ENCODE peak calls at places on chromosome 13, in eight cellular contexts. S is heart left ventricle, R is aorta, U is esophagus squamous epithelium, I is uterus, H is spleen, Y is heart right ventricle, L is MM.1S. V is an unnamed sample.

GRCh38 chr13:77492982-77493381 is 42.5 kb upstream of the SCEL start:
- DNase-seq in S (no peak), R (no peak), U (no peak), I (no peak), H (no peak), Y (no peak), L (peak), V (no peak)

GRCh38 chr13:94192576-94192975 is 286.9 kb downstream of the DCT start:
- DNase-seq in S (no peak), R (no peak), U (no peak), I (no peak), H (no peak), Y (no peak), L (peak), V (no peak)

GRCh38 chr13:32045963-32046785 is 14.6 kb downstream of the FRY start:
- DNase-seq in S (no peak), R (no peak), U (no peak), I (peak), H (no peak), Y (no peak), L (no peak), V (no peak)

GRCh38 chr13:39451860-39452301 is 151.1 kb downstream of the LHFPL6 start:
- DNase-seq in S (peak), R (no peak), U (no peak), I (peak), H (no peak), Y (peak), L (no peak), V (no peak)

GRCh38 chr13:110784748-110785147 is 71.2 kb downstream of the ING1 start:
- DNase-seq in S (no peak), R (no peak), U (no peak), I (no peak), H (no peak), Y (no peak), L (no peak), V (no peak)

GRCh38 chr13:101149735-101150380 is 266.4 kb downstream of the NALCN start:
- DNase-seq in S (no peak), R (no peak), U (no peak), I (no peak), H (no peak), Y (no peak), L (no peak), V (no peak)

GRCh38 chr13:99199541-99200432 is 867 bp upstream of the UBAC2 start:
- DNase-seq in S (no peak), R (no peak), U (no peak), I (no peak), H (no peak), Y (no peak), L (no peak), V (no peak)

GRCh38 chr13:61531383-61532065 is 115.9 kb upstream of the PCDH20 start:
- DNase-seq in S (no peak), R (no peak), U (no peak), I (no peak), H (no peak), Y (no peak), L (no peak), V (no peak)

GRCh38 chr13:62512194-62513141 is 1096.8 kb upstream of the PCDH20 start:
- DNase-seq in S (no peak), R (peak), U (no peak), I (no peak), H (no peak), Y (no peak), L (peak), V (peak)

GRCh38 chr13:88623150-88623549 is 952.0 kb downstream of the SLITRK5 start:
- DNase-seq in S (no peak), R (no peak), U (no peak), I (no peak), H (no peak), Y (no peak), L (no peak), V (no peak)

GRCh38 chr13:34076319-34076718 is 258.4 kb downstream of the RFC3 start:
- DNase-seq in S (no peak), R (no peak), U (no peak), I (no peak), H (no peak), Y (no peak), L (no peak), V (no peak)

GRCh38 chr13:44765076-44765475 is 188.9 kb upstream of the TSC22D1 start:
- DNase-seq in S (no peak), R (no peak), U (no peak), I (no peak), H (no peak), Y (no peak), L (no peak), V (no peak)

GRCh38 chr13:111281751-111282311 is 38.6 kb upstream of the TEX29 start:
- DNase-seq in S (no peak), R (no peak), U (no peak), I (no peak), H (no peak), Y (no peak), L (no peak), V (no peak)

GRCh38 chr13:78265098-78265497 is 338.3 kb downstream of the POU4F1 start:
- DNase-seq in S (no peak), R (no peak), U (no peak), I (no peak), H (no peak), Y (no peak), L (no peak), V (no peak)

GRCh38 chr13:49308977-49309408 is 61.3 kb downstream of the CDADC1 start:
- DNase-seq in S (peak), R (no peak), U (no peak), I (peak), H (no peak), Y (no peak), L (no peak), V (no peak)

GRCh38 chr13:98960331-98961203 is 17.3 kb downstream of the DOCK9 start:
- DNase-seq in S (no peak), R (no peak), U (no peak), I (no peak), H (peak), Y (no peak), L (no peak), V (no peak)

GRCh38 chr13:60267498-60268202 is 103.9 kb upstream of the DIAPH3 start:
- DNase-seq in S (no peak), R (no peak), U (no peak), I (no peak), H (no peak), Y (no peak), L (no peak), V (no peak)

GRCh38 chr13:59687028-59687427 is 476.7 kb downstream of the DIAPH3 start:
- DNase-seq in S (no peak), R (no peak), U (no peak), I (no peak), H (no peak), Y (no peak), L (no peak), V (no peak)

GRCh38 chr13:22018297-22019210 is 347.7 kb downstream of the FGF9 start:
- DNase-seq in S (no peak), R (no peak), U (no peak), I (no peak), H (no peak), Y (no peak), L (no peak), V (no peak)

GRCh38 chr13:50130686-50131051 is 115.4 kb downstream of the KCNRG start:
- DNase-seq in S (peak), R (peak), U (no peak), I (no peak), H (peak), Y (no peak), L (peak), V (no peak)

GRCh38 chr13:26953273-26953672 is 192.7 kb upstream of the GPR12 start:
- DNase-seq in S (no peak), R (no peak), U (no peak), I (no peak), H (no peak), Y (no peak), L (no peak), V (no peak)

GRCh38 chr13:109273326-109273751 is 513.0 kb downstream of the IRS2 start:
- DNase-seq in S (no peak), R (no peak), U (no peak), I (no peak), H (no peak), Y (no peak), L (no peak), V (no peak)

GRCh38 chr13:105960326-105960725 is 575.1 kb downstream of the EFNB2 start:
- DNase-seq in S (no peak), R (no peak), U (no peak), I (no peak), H (no peak), Y (no peak), L (no peak), V (no peak)

GRCh38 chr13:72536668-72537399 is 190.6 kb downstream of the MZT1 start:
- DNase-seq in S (no peak), R (no peak), U (no peak), I (no peak), H (no peak), Y (no peak), L (no peak), V (no peak)

GRCh38 chr13:102405499-102406079 is 3.7 kb upstream of the FGF14 start:
- DNase-seq in S (no peak), R (no peak), U (no peak), I (no peak), H (no peak), Y (no peak), L (peak), V (no peak)

GRCh38 chr13:109673477-109673876 is 112.9 kb downstream of the IRS2 start:
- DNase-seq in S (no peak), R (no peak), U (no peak), I (no peak), H (no peak), Y (no peak), L (no peak), V (no peak)

GRCh38 chr13:112814905-112815585 is 125.2 kb downstream of the ATP11A start:
- DNase-seq in S (peak), R (no peak), U (no peak), I (no peak), H (no peak), Y (peak), L (no peak), V (peak)

GRCh38 chr13:41713405-41713804 is 247.5 kb downstream of the VWA8 start:
- DNase-seq in S (no peak), R (no peak), U (no peak), I (no peak), H (no peak), Y (no peak), L (no peak), V (no peak)
- H3K27ac ChIP-seq in S (no peak), R (no peak), U (no peak), I (no peak), H (no peak), Y (no peak), L (no peak), V (no peak)

DNA sequence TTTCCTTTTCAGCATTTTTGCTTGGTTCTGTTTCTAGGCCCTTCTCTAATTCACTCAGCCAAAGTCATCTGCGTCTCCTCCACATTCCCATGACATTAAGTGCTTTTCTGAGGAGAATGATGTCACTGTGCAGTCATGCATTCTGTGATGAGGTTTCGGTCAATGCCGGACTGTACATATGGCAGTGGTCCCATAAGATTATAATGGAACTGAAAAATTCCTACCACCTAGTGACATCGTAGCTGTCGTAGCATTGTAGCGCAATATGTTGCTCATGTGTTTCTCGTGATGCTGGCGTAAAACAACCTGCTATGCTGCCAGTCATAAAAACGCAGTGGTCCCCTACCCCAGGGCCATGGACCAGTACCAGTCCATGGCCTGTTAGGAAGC is 63.4 kb upstream of the TNFRSF19 start:
- DNase-seq in S (peak), R (no peak), U (no peak), I (peak), H (no peak), Y (no peak), L (no peak), V (no peak)
- H3K27ac ChIP-seq in S (peak), R (no peak), U (peak), I (peak), H (no peak), Y (peak), L (no peak), V (no peak)

GRCh38 chr13:46571941-46572340 is 19.0 kb downstream of the LRCH1 start:
- DNase-seq in S (no peak), R (no peak), U (no peak), I (no peak), H (no peak), Y (no peak), L (no peak), V (no peak)
- H3K27ac ChIP-seq in S (no peak), R (peak), U (peak), I (no peak), H (peak), Y (no peak), L (no peak), V (no peak)

GRCh38 chr13:57569981-57570380 is 61.6 kb upstream of the PCDH17 start:
- DNase-seq in S (no peak), R (no peak), U (no peak), I (no peak), H (no peak), Y (no peak), L (peak), V (no peak)

DNA sequence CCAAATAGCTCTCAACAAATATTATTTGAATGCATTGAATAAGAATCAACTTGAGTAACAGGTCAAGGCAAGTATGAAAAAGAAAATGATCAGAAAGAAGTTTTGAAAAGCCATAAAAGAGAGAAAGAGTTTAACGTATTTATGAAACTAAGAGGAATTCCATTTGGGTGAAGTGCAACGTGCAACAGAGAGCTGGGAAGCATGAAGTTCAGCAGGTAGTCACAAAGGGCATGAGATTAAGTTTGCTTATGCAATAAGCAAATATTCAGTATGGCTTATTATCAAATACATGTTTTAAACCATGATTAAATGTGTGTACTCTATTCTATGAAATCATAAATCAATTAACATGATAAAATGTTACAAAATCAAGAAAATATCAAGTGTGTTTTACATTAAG is 62.7 kb upstream of the PCDH17 start:
- DNase-seq in S (no peak), R (no peak), U (no peak), I (no peak), H (no peak), Y (no peak), L (no peak), V (no peak)
- H3K27ac ChIP-seq in S (no peak), R (no peak), U (no peak), I (no peak), H (no peak), Y (no peak), L (no peak), V (no peak)

GRCh38 chr13:64684685-64685431 is 2545.3 kb downstream of the PCDH9 start:
- DNase-seq in S (no peak), R (no peak), U (no peak), I (no peak), H (no peak), Y (no peak), L (no peak), V (no peak)
- H3K27ac ChIP-seq in S (no peak), R (no peak), U (no peak), I (no peak), H (no peak), Y (no peak), L (no peak), V (no peak)

DNA sequence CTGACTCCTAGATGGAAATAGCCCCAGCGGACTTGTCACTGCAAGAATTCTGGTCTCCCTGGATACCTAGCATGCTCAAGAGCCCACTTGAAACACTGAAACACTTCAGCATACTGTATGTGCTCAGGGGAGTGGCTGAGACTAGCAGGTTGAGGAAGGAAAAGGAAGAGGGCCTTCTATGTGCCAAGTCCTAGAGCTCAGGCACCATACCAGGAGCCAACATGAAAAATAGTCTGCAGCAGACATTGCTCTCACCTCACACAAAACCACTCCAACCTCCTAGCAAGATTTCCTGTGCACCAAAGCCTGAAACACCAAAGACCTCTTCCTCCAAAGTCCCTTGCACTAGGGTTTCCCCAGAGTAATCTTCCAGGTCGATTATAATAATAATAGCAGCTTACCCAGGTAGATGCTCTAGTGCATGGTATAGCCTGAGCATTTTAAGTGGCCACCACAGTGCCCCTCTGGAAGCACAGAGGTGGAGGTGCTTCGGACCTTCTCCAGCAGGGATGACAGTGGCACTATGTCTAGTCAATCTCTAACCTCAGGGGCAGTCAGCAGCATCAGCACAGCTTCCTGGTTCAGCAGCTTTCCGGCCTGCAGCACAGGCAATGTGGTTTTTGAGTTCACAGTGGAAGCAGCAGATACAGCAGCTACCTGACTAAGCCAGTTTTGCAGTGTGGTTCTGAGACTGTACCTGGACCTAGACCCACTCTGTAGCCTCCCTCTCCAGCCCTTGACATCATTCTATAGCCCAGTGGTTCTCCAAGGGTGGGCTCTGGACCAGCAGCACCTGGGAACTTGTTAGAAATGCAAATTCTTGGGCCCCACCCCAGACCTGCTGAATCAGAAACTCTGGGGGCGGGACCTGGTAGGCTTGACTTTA is 45.6 kb upstream of the UBE2L5 start:
- DNase-seq in S (no peak), R (no peak), U (peak), I (no peak), H (peak), Y (no peak), L (peak), V (no peak)
- H3K27ac ChIP-seq in S (no peak), R (no peak), U (peak), I (peak), H (peak), Y (peak), L (peak), V (peak)

V was measured in upper lobe of right lung.